ENCODE peak calls at places on chromosomes 5 and 9, in five cellular contexts. One of them, this sample, is unnamed.
A peak's percentile ranks its signal among the peaks of the same experiment; 100 is the strongest.

GRCh38 chr9:121784706-121785426 is 133.4 kb downstream of the DAB2IP start:
- DNase-seq in heart right ventricle: no peak
- DNase-seq in CD8-positive, alpha-beta T cell: no peak
- DNase-seq in cardiac muscle cell: no peak
- DNase-seq in trophoblast cell: no peak
- DNase-seq in this sample: no peak

GRCh38 chr5:126852104-126852531 is 75.2 kb downstream of the LMNB1 start:
- DNase-seq in heart right ventricle: no peak
- DNase-seq in CD8-positive, alpha-beta T cell: no peak
- DNase-seq in cardiac muscle cell: peak; percentile 61
- DNase-seq in trophoblast cell: no peak
- DNase-seq in this sample: no peak

GRCh38 chr5:76351577-76351976 is 51.5 kb upstream of the IQGAP2 start:
- DNase-seq in heart right ventricle: no peak
- DNase-seq in CD8-positive, alpha-beta T cell: no peak
- DNase-seq in cardiac muscle cell: no peak
- DNase-seq in trophoblast cell: no peak
- DNase-seq in this sample: no peak

GRCh38 chr5:18778226-18778625 is 1144.0 kb downstream of the TAF11L14 start:
- DNase-seq in heart right ventricle: no peak
- DNase-seq in CD8-positive, alpha-beta T cell: no peak
- DNase-seq in cardiac muscle cell: no peak
- DNase-seq in trophoblast cell: no peak
- DNase-seq in this sample: no peak

GRCh38 chr9:7967093-7967827 is 167.7 kb upstream of the DMAC1 start:
- DNase-seq in heart right ventricle: no peak
- DNase-seq in CD8-positive, alpha-beta T cell: no peak
- DNase-seq in cardiac muscle cell: no peak
- DNase-seq in trophoblast cell: no peak
- DNase-seq in this sample: no peak

GRCh38 chr9:129550199-129550839 is 70.6 kb downstream of the C9orf50 start:
- DNase-seq in heart right ventricle: peak; percentile 89
- DNase-seq in CD8-positive, alpha-beta T cell: peak; percentile 42
- DNase-seq in cardiac muscle cell: peak; percentile 92
- DNase-seq in trophoblast cell: peak; percentile 41
- DNase-seq in this sample: no peak

GRCh38 chr5:170809551-170809950 is 26.0 kb downstream of the GABRP start:
- DNase-seq in heart right ventricle: no peak
- DNase-seq in CD8-positive, alpha-beta T cell: no peak
- DNase-seq in cardiac muscle cell: peak; percentile 72
- DNase-seq in trophoblast cell: peak; percentile 27
- DNase-seq in this sample: no peak

GRCh38 chr5:172179032-172179989 is 8.7 kb downstream of the STK10 start:
- DNase-seq in heart right ventricle: no peak
- DNase-seq in CD8-positive, alpha-beta T cell: peak; percentile 60
- DNase-seq in cardiac muscle cell: peak; percentile 76
- DNase-seq in trophoblast cell: peak; percentile 43
- DNase-seq in this sample: peak; percentile 73

GRCh38 chr9:9625248-9625647 is 987.6 kb downstream of the PTPRD start:
- DNase-seq in heart right ventricle: no peak
- DNase-seq in CD8-positive, alpha-beta T cell: no peak
- DNase-seq in cardiac muscle cell: no peak
- DNase-seq in trophoblast cell: no peak
- DNase-seq in this sample: no peak

GRCh38 chr5:31809037-31809910 is 170.3 kb downstream of the PDZD2 start:
- DNase-seq in heart right ventricle: peak; percentile 65
- DNase-seq in CD8-positive, alpha-beta T cell: no peak
- DNase-seq in cardiac muscle cell: peak; percentile 85
- DNase-seq in trophoblast cell: peak; percentile 67
- DNase-seq in this sample: no peak

GRCh38 chr9:115106001-115106400 is 12.0 kb downstream of the TNC start:
- DNase-seq in heart right ventricle: no peak
- DNase-seq in CD8-positive, alpha-beta T cell: no peak
- DNase-seq in cardiac muscle cell: no peak
- DNase-seq in trophoblast cell: no peak
- DNase-seq in this sample: no peak

GRCh38 chr5:33445808-33446207 is 5.0 kb downstream of the TARS1 start:
- DNase-seq in heart right ventricle: no peak
- DNase-seq in CD8-positive, alpha-beta T cell: no peak
- DNase-seq in cardiac muscle cell: no peak
- DNase-seq in trophoblast cell: no peak
- DNase-seq in this sample: no peak
- H3K36me3 ChIP-seq in heart right ventricle: peaks cover 12% of the 10 kb centered on the region
- H3K36me3 ChIP-seq in CD8-positive, alpha-beta T cell: peaks cover 4% of the 10 kb centered on the region
- H3K36me3 ChIP-seq in cardiac muscle cell: peaks cover 20% of the 10 kb centered on the region
- H3K36me3 ChIP-seq in trophoblast cell: peaks cover 14% of the 10 kb centered on the region
- H3K36me3 ChIP-seq in this sample: peaks cover 24% of the 10 kb centered on the region

GRCh38 chr5:169547508-169547907 is 36.1 kb upstream of the SPDL1 start:
- DNase-seq in heart right ventricle: no peak
- DNase-seq in CD8-positive, alpha-beta T cell: no peak
- DNase-seq in cardiac muscle cell: peak; percentile 37
- DNase-seq in trophoblast cell: no peak
- DNase-seq in this sample: no peak

GRCh38 chr5:169546346-169546745 is 37.2 kb upstream of the SPDL1 start:
- DNase-seq in heart right ventricle: no peak
- DNase-seq in CD8-positive, alpha-beta T cell: no peak
- DNase-seq in cardiac muscle cell: no peak
- DNase-seq in trophoblast cell: no peak
- DNase-seq in this sample: no peak

GRCh38 chr5:169550227-169550626 is 33.3 kb upstream of the SPDL1 start:
- DNase-seq in heart right ventricle: no peak
- DNase-seq in CD8-positive, alpha-beta T cell: no peak
- DNase-seq in cardiac muscle cell: peak; percentile 40
- DNase-seq in trophoblast cell: no peak
- DNase-seq in this sample: no peak

GRCh38 chr5:169549453-169549852 is 34.1 kb upstream of the SPDL1 start:
- DNase-seq in heart right ventricle: no peak
- DNase-seq in CD8-positive, alpha-beta T cell: no peak
- DNase-seq in cardiac muscle cell: no peak
- DNase-seq in trophoblast cell: no peak
- DNase-seq in this sample: no peak

DNA sequence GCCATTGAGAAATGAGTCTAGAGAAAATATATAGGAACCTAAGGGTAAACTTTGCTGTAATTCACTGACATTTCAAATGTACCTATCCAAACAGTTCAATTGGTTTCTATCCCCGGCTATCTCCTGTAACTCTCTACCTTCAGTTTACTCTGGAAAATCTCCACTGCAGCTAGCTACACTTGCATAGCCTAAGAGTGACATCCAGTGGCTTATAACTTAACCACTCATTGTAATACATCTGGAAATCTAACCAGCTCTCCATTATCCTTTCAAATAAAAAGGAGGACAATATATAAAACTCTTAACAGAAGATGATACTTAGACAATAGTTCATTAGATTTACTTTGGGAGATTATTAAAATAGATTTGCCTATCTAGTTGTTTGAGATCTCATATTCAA is 35.3 kb upstream of the SPDL1 start:
- DNase-seq in heart right ventricle: no peak
- DNase-seq in CD8-positive, alpha-beta T cell: no peak
- DNase-seq in cardiac muscle cell: peak; percentile 77
- DNase-seq in trophoblast cell: no peak
- DNase-seq in this sample: no peak
- H3K4me3 ChIP-seq in heart right ventricle: no peak overlapping the region
- H3K4me3 ChIP-seq in CD8-positive, alpha-beta T cell: no peak overlapping the region
- H3K4me3 ChIP-seq in cardiac muscle cell: no peak overlapping the region
- H3K4me3 ChIP-seq in trophoblast cell: no peak overlapping the region
- H3K4me3 ChIP-seq in this sample: no peak overlapping the region

GRCh38 chr5:133980652-133981051 is 12.2 kb upstream of the C5orf15 start:
- DNase-seq in heart right ventricle: no peak
- DNase-seq in CD8-positive, alpha-beta T cell: no peak
- DNase-seq in cardiac muscle cell: no peak
- DNase-seq in trophoblast cell: no peak
- DNase-seq in this sample: no peak
- H3K36me3 ChIP-seq in heart right ventricle: peaks cover 21% of the 10 kb centered on the region
- H3K36me3 ChIP-seq in CD8-positive, alpha-beta T cell: peaks cover 6% of the 10 kb centered on the region
- H3K36me3 ChIP-seq in cardiac muscle cell: peaks cover 25% of the 10 kb centered on the region
- H3K36me3 ChIP-seq in trophoblast cell: peaks cover 52% of the 10 kb centered on the region
- H3K36me3 ChIP-seq in this sample: peaks cover 4% of the 10 kb centered on the region

GRCh38 chr9:130938184-130938651 is 829 bp downstream of the FIBCD1 start:
- DNase-seq in heart right ventricle: no peak
- DNase-seq in CD8-positive, alpha-beta T cell: no peak
- DNase-seq in cardiac muscle cell: no peak
- DNase-seq in trophoblast cell: no peak
- DNase-seq in this sample: no peak

GRCh38 chr9:130940693-130941576 is 1.9 kb upstream of the FIBCD1 start:
- DNase-seq in heart right ventricle: peak; percentile 73
- DNase-seq in CD8-positive, alpha-beta T cell: peak; percentile 72
- DNase-seq in cardiac muscle cell: no peak
- DNase-seq in trophoblast cell: peak; percentile 84
- DNase-seq in this sample: peak; percentile 75

GRCh38 chr9:130940023-130940549 is 1.0 kb upstream of the FIBCD1 start:
- DNase-seq in heart right ventricle: no peak
- DNase-seq in CD8-positive, alpha-beta T cell: no peak
- DNase-seq in cardiac muscle cell: no peak
- DNase-seq in trophoblast cell: no peak
- DNase-seq in this sample: no peak

GRCh38 chr9:130938652-130939404 is at the start of gene FIBCD1:
- DNase-seq in heart right ventricle: no peak
- DNase-seq in CD8-positive, alpha-beta T cell: no peak
- DNase-seq in cardiac muscle cell: peak; percentile 38
- DNase-seq in trophoblast cell: no peak
- DNase-seq in this sample: no peak

DNA sequence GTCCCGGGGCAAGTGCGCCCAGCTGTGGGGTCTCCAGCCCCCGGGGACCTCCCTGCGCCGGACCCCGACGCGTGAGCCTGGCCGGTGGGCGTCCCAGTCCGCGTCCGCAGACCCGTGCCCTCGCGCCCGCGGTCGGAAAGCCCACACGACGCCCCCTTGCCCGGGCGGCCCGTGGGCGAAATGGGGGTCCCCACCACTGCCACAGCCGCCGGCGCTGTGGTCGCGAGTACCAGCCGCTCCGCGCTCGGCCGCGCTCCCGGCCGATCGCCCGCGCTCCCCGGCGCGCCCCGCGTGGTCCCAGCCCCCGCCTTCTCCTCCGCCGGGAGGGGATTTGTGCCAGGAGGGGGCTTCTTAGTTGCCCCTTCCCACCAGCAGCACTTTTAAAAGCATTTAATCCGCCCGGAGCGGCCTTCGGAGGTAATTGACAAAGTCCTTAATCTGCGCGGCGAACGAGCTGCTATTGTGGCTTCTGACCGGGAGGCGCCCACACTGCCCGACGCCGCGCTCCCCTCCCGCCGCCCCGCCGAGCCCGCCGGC is 426 bp upstream of the FIBCD1 start:
- DNase-seq in heart right ventricle: no peak
- DNase-seq in CD8-positive, alpha-beta T cell: no peak
- DNase-seq in cardiac muscle cell: no peak
- DNase-seq in trophoblast cell: no peak
- DNase-seq in this sample: no peak
- H3K4me3 ChIP-seq in heart right ventricle: peak overlapping the region; percentile 53
- H3K4me3 ChIP-seq in CD8-positive, alpha-beta T cell: no peak overlapping the region
- H3K4me3 ChIP-seq in cardiac muscle cell: peak overlapping the region; percentile 55
- H3K4me3 ChIP-seq in trophoblast cell: peak overlapping the region; percentile 39
- H3K4me3 ChIP-seq in this sample: no peak overlapping the region

GRCh38 chr5:181205402-181205734 is 372 bp upstream of the TRIM7 start:
- DNase-seq in heart right ventricle: no peak
- DNase-seq in CD8-positive, alpha-beta T cell: no peak
- DNase-seq in cardiac muscle cell: no peak
- DNase-seq in trophoblast cell: no peak
- DNase-seq in this sample: no peak

GRCh38 chr5:181204561-181205401 is at the start of gene TRIM7:
- DNase-seq in heart right ventricle: peak; percentile 75
- DNase-seq in CD8-positive, alpha-beta T cell: no peak
- DNase-seq in cardiac muscle cell: no peak
- DNase-seq in trophoblast cell: no peak
- DNase-seq in this sample: no peak

GRCh38 chr5:181207214-181207959 is 2.4 kb upstream of the TRIM7 start:
- DNase-seq in heart right ventricle: peak; percentile 80
- DNase-seq in CD8-positive, alpha-beta T cell: peak; percentile 72
- DNase-seq in cardiac muscle cell: peak; percentile 93
- DNase-seq in trophoblast cell: peak; percentile 75
- DNase-seq in this sample: peak; percentile 79

GRCh38 chr5:181205735-181206401 is 872 bp upstream of the TRIM7 start:
- DNase-seq in heart right ventricle: no peak
- DNase-seq in CD8-positive, alpha-beta T cell: peak; percentile 32
- DNase-seq in cardiac muscle cell: peak; percentile 61
- DNase-seq in trophoblast cell: no peak
- DNase-seq in this sample: no peak

GRCh38 chr5:181207960-181208253 is 2.9 kb upstream of the TRIM7 start:
- DNase-seq in heart right ventricle: no peak
- DNase-seq in CD8-positive, alpha-beta T cell: no peak
- DNase-seq in cardiac muscle cell: no peak
- DNase-seq in trophoblast cell: no peak
- DNase-seq in this sample: no peak
- H3K36me3 ChIP-seq in heart right ventricle: no peaks in the 10 kb centered on the region
- H3K36me3 ChIP-seq in CD8-positive, alpha-beta T cell: no peaks in the 10 kb centered on the region
- H3K36me3 ChIP-seq in cardiac muscle cell: no peaks in the 10 kb centered on the region
- H3K36me3 ChIP-seq in trophoblast cell: no peaks in the 10 kb centered on the region
- H3K36me3 ChIP-seq in this sample: no peaks in the 10 kb centered on the region

GRCh38 chr9:274101-274500 is 59.4 kb downstream of the DOCK8 start:
- DNase-seq in heart right ventricle: no peak
- DNase-seq in CD8-positive, alpha-beta T cell: no peak
- DNase-seq in cardiac muscle cell: no peak
- DNase-seq in trophoblast cell: no peak
- DNase-seq in this sample: no peak
- H3K4me3 ChIP-seq in heart right ventricle: no peak overlapping the region
- H3K4me3 ChIP-seq in CD8-positive, alpha-beta T cell: peak overlapping the region; percentile 59
- H3K4me3 ChIP-seq in cardiac muscle cell: no peak overlapping the region
- H3K4me3 ChIP-seq in trophoblast cell: no peak overlapping the region
- H3K4me3 ChIP-seq in this sample: peak overlapping the region; percentile 76

GRCh38 chr5:83577036-83577636 is 105.6 kb downstream of the VCAN start:
- DNase-seq in heart right ventricle: no peak
- DNase-seq in CD8-positive, alpha-beta T cell: no peak
- DNase-seq in cardiac muscle cell: peak; percentile 82
- DNase-seq in trophoblast cell: peak; percentile 56
- DNase-seq in this sample: no peak
- H3K36me3 ChIP-seq in heart right ventricle: no peaks in the 10 kb centered on the region
- H3K36me3 ChIP-seq in CD8-positive, alpha-beta T cell: no peaks in the 10 kb centered on the region
- H3K36me3 ChIP-seq in cardiac muscle cell: peaks cover 97% of the 10 kb centered on the region
- H3K36me3 ChIP-seq in trophoblast cell: no peaks in the 10 kb centered on the region
- H3K36me3 ChIP-seq in this sample: no peaks in the 10 kb centered on the region

GRCh38 chr9:34954225-34954624 is 3.9 kb upstream of the PHF24 start:
- DNase-seq in heart right ventricle: no peak
- DNase-seq in CD8-positive, alpha-beta T cell: no peak
- DNase-seq in cardiac muscle cell: no peak
- DNase-seq in trophoblast cell: no peak
- DNase-seq in this sample: no peak

DNA sequence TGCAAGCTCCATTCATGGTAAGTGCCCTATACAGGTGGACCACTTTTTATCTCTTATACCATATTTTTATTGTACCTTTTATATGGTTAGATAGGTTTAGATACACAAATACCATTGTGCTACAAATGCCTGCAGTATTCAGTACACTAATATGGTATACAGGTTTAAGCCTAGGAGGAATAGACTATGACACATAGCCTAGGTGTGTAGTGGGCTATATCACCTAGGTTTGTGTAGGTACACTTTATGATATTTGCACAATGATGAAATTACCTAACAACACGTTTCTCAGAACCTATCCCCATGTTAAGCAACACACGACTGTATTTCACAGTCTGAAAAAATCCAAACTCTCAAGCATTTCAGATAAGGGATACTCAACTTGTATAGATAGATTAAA is 9.6 kb upstream of the PHF24 start:
- DNase-seq in heart right ventricle: no peak
- DNase-seq in CD8-positive, alpha-beta T cell: no peak
- DNase-seq in cardiac muscle cell: no peak
- DNase-seq in trophoblast cell: no peak
- DNase-seq in this sample: no peak
- H3K4me3 ChIP-seq in heart right ventricle: no peak overlapping the region
- H3K4me3 ChIP-seq in CD8-positive, alpha-beta T cell: no peak overlapping the region
- H3K4me3 ChIP-seq in cardiac muscle cell: no peak overlapping the region
- H3K4me3 ChIP-seq in trophoblast cell: no peak overlapping the region
- H3K4me3 ChIP-seq in this sample: no peak overlapping the region